ENCODE peak calls at places on chromosomes 7 and 10, in nine cellular contexts. M is activated CD4-positive, alpha-beta memory T cell treated with anti-CD3 and anti-CD28 coated beads for 36 hours; V is B cell; G is RPMI8226; Y is cardiac fibroblast; L is kidney; O is stimulated activated CD8-positive, alpha-beta memory T cell treated with anti-CD3 and anti-CD28 coated beads, Interleukin-2, amount 100 ng/mL, for 48 hours; I is fibroblast of mammary gland; T is skeletal muscle cell. Q is an unnamed sample.

GRCh38 chr10:99682032-99682431 is 22.7 kb downstream of the ENTPD7 start:
- DNase-seq in I (no peak), G (no peak), Y (no peak), L (no peak), O (no peak), M (no peak), V (no peak), T (no peak), Q (no peak)

GRCh38 chr10:132138133-132138532 is 48.6 kb upstream of the DPYSL4 start:
- DNase-seq in L (peak), G (no peak), O (no peak), T (no peak), V (no peak), Y (no peak), M (no peak), I (no peak), Q (no peak)

GRCh38 chr7:129228633-129229032 is 3.8 kb downstream of the AHCYL2 start:
- DNase-seq in G (no peak), T (no peak), V (no peak), Y (no peak), I (no peak), M (no peak), L (no peak), O (no peak), Q (no peak)

GRCh38 chr7:105621617-105622016 is 40.3 kb upstream of the EFCAB10 start:
- DNase-seq in Y (peak), G (no peak), M (no peak), V (no peak), T (peak), I (peak), L (no peak), O (no peak), Q (peak)

GRCh38 chr7:77651544-77652162 is 44.6 kb upstream of the RSBN1L start:
- DNase-seq in T (no peak), L (no peak), O (no peak), M (no peak), V (peak), I (peak), Y (peak), G (peak), Q (peak)

GRCh38 chr10:11162828-11163599 is 145.3 kb downstream of the CELF2 start:
- DNase-seq in M (peak), T (no peak), L (no peak), V (peak), Y (peak), G (peak), I (no peak), O (no peak), Q (no peak)

GRCh38 chr10:78457804-78458483 is 424.3 kb downstream of the RPS24 start:
- DNase-seq in I (peak), Y (peak), G (no peak), O (no peak), T (peak), V (no peak), L (no peak), M (no peak), Q (peak)

GRCh38 chr7:85602196-85602595 is 415.3 kb upstream of the SEMA3D start:
- DNase-seq in V (no peak), T (peak), L (no peak), O (no peak), Y (peak), G (no peak), M (no peak), I (peak), Q (peak)

GRCh38 chr7:151682831-151683614 is 163.3 kb upstream of the RHEB start:
- DNase-seq in O (no peak), T (no peak), I (no peak), L (peak), G (no peak), V (no peak), Y (no peak), M (no peak), Q (no peak)

GRCh38 chr7:150828384-150828783 is 23.9 kb upstream of the AOC1 start:
- DNase-seq in L (no peak), I (no peak), Y (no peak), V (no peak), G (no peak), O (no peak), M (no peak), T (no peak), Q (no peak)

GRCh38 chr10:70773965-70774809 is 11.0 kb downstream of the TBATA start:
- DNase-seq in T (no peak), M (peak), L (peak), G (no peak), I (no peak), V (no peak), Y (no peak), O (no peak), Q (no peak)

GRCh38 chr10:47152861-47153349 is 147.1 kb upstream of the GDF10 start:
- DNase-seq in M (no peak), T (no peak), G (no peak), V (no peak), I (peak), Y (no peak), L (no peak), O (no peak), Q (no peak)

GRCh38 chr10:1056326-1057105 is at the start of gene WDR37:
- DNase-seq in Y (peak), M (peak), T (peak), L (peak), O (peak), G (peak), I (peak), V (peak), Q (peak)

GRCh38 chr10:72173635-72174296 is 42.0 kb upstream of the ANAPC16 start:
- DNase-seq in L (no peak), O (no peak), G (no peak), Y (peak), I (peak), M (peak), T (no peak), V (no peak), Q (peak)

GRCh38 chr7:50497968-50498367 is 47.8 kb upstream of the FIGNL1 start:
- DNase-seq in I (peak), L (no peak), T (no peak), V (no peak), O (no peak), Y (peak), G (no peak), M (no peak), Q (no peak)

GRCh38 chr10:58513189-58514101 is 773 bp downstream of the BICC1 start:
- DNase-seq in I (peak), L (peak), M (peak), G (no peak), Y (peak), O (no peak), T (peak), V (no peak), Q (no peak)

GRCh38 chr7:45890902-45891461 is 2.7 kb downstream of the IGFBP1 start:
- DNase-seq in V (no peak), T (no peak), O (no peak), I (peak), G (peak), L (no peak), Y (peak), M (no peak), Q (peak)

GRCh38 chr10:45409782-45410181 is 35.8 kb downstream of the ALOX5 start:
- DNase-seq in T (no peak), G (no peak), M (no peak), I (no peak), L (no peak), O (no peak), Y (no peak), V (no peak), Q (no peak)

GRCh38 chr7:133688483-133689239 is 435.8 kb downstream of the EXOC4 start:
- DNase-seq in I (peak), O (no peak), M (no peak), T (peak), G (no peak), Y (peak), V (no peak), L (no peak), Q (no peak)

GRCh38 chr7:29087840-29088169 is 58.5 kb downstream of the CPVL start:
- DNase-seq in M (no peak), L (no peak), V (no peak), Y (no peak), G (no peak), I (no peak), T (no peak), O (no peak), Q (no peak)

GRCh38 chr7:30347226-30348082 is 63.1 kb downstream of the ZNRF2 start:
- DNase-seq in G (no peak), V (no peak), L (no peak), T (no peak), M (no peak), O (no peak), I (no peak), Y (no peak), Q (no peak)

GRCh38 chr7:44325181-44325671 is at the start of gene CAMK2B:
- DNase-seq in I (no peak), M (no peak), O (no peak), L (peak), G (no peak), Y (no peak), T (no peak), V (no peak), Q (no peak)

GRCh38 chr7:157558516-157558874 is 221.7 kb downstream of the DNAJB6 start:
- DNase-seq in M (no peak), Y (no peak), V (no peak), T (no peak), I (no peak), O (no peak), G (no peak), L (peak), Q (no peak)

GRCh38 chr7:139602143-139602722 is 78.7 kb downstream of the CLEC2L start:
- DNase-seq in I (peak), L (no peak), V (no peak), M (no peak), T (peak), O (no peak), G (peak), Y (peak), Q (peak)

GRCh38 chr7:15130666-15131541 is 228.4 kb upstream of the DGKB start:
- DNase-seq in M (no peak), G (no peak), V (no peak), L (no peak), T (peak), Y (peak), O (no peak), I (peak), Q (peak)

GRCh38 chr10:71473671-71474599 is 77.2 kb downstream of the CDH23 start:
- DNase-seq in T (no peak), M (no peak), Y (no peak), G (no peak), O (no peak), I (no peak), L (no peak), V (no peak), Q (no peak)

GRCh38 chr10:71029411-71029881 is 141.1 kb upstream of the PCBD1 start:
- DNase-seq in G (no peak), O (no peak), Y (no peak), T (no peak), L (no peak), I (no peak), M (no peak), V (no peak), Q (no peak)

GRCh38 chr10:74418285-74418872 is 267.4 kb downstream of the ADK start:
- DNase-seq in Y (no peak), I (no peak), L (no peak), T (no peak), O (no peak), M (no peak), V (no peak), G (no peak), Q (no peak)

GRCh38 chr7:23530355-23530754 is 1.4 kb downstream of the TRA2A start:
- DNase-seq in L (no peak), O (no peak), V (peak), Y (peak), I (peak), G (peak), M (peak), T (no peak), Q (peak)